ENCODE peak calls at places on chromosomes 3 and 15, in seven cellular contexts. F is T-helper 17 cell, A is AG04449, K is ovary, Z is spleen, L is H9, I is cardiac fibroblast. E is an unnamed sample.

GRCh38 chr3:115876860-115877646 is 253.7 kb downstream of the GAP43 start:
- DNase-seq in F (no peak), A (no peak), K (no peak), Z (no peak), L (no peak), I (no peak), E (no peak)

GRCh38 chr15:89167267-89168176 is 53.9 kb downstream of the RLBP1 start:
- DNase-seq in F (no peak), A (no peak), K (no peak), Z (no peak), L (no peak), I (peak), E (peak)

GRCh38 chr3:65503776-65504175 is 534.9 kb downstream of the MAGI1 start:
- DNase-seq in F (no peak), A (no peak), K (no peak), Z (no peak), L (no peak), I (no peak), E (no peak)

GRCh38 chr3:195753609-195754008 is 32.8 kb downstream of the MUC20 start:
- DNase-seq in F (no peak), A (no peak), K (no peak), Z (peak), L (no peak), I (no peak), E (no peak)

GRCh38 chr3:9316881-9317341 is 45.9 kb upstream of the THUMPD3 start:
- DNase-seq in F (no peak), A (no peak), K (peak), Z (no peak), L (peak), I (peak), E (peak)

GRCh38 chr3:71585891-71586809 is 2.6 kb upstream of the FOXP1 start:
- DNase-seq in F (no peak), A (no peak), K (no peak), Z (no peak), L (no peak), I (peak), E (no peak)

GRCh38 chr3:25594007-25594502 is 70.7 kb downstream of the TOP2B start:
- DNase-seq in F (no peak), A (peak), K (no peak), Z (no peak), L (no peak), I (peak), E (peak)

GRCh38 chr3:50415813-50416212 is 56.5 kb upstream of the TMEM115 start:
- DNase-seq in F (no peak), A (no peak), K (no peak), Z (no peak), L (no peak), I (no peak), E (no peak)

GRCh38 chr3:39637807-39638206 is 170.3 kb downstream of the MOBP start:
- DNase-seq in F (no peak), A (no peak), K (no peak), Z (no peak), L (no peak), I (peak), E (peak)

GRCh38 chr3:178960191-178960590 is 111.4 kb downstream of the ZMAT3 start:
- DNase-seq in F (no peak), A (no peak), K (no peak), Z (no peak), L (no peak), I (no peak), E (no peak)

E was measured in hepatic stellate cell.